ENCODE peak calls at places on chromosomes 3 and 15, in seven cellular contexts. W is HepG2, H is right cardiac atrium, B is esophagus muscularis mucosa, L is mesenchymal stem cell, O is tibial nerve, D is upper lobe of left lung. R is an unnamed sample.

GRCh38 chr15:98800437-98801233 is 152.3 kb downstream of the IGF1R start:
- DNase-seq in W (peak), B (no peak), O (peak), H (peak), L (peak), D (peak), R (no peak)

GRCh38 chr3:128703561-128703960 is 22.4 kb upstream of the RAB7A start:
- DNase-seq in W (no peak), O (no peak), B (no peak), L (no peak), H (no peak), D (peak), R (no peak)

GRCh38 chr3:69182588-69183299 is 60.3 kb upstream of the LMOD3 start:
- DNase-seq in O (no peak), B (no peak), H (no peak), D (no peak), L (peak), W (no peak), R (no peak)

GRCh38 chr3:23863060-23863459 is 53.7 kb downstream of the NKIRAS1 start:
- DNase-seq in L (no peak), O (no peak), W (no peak), H (no peak), D (no peak), B (no peak), R (no peak)

GRCh38 chr3:48476426-48477053 is 27.4 kb downstream of the SHISA5 start:
- DNase-seq in O (no peak), H (no peak), W (no peak), B (no peak), D (no peak), L (no peak), R (no peak)

GRCh38 chr3:132317229-132317948 is at the start of gene ACP3:
- DNase-seq in B (no peak), H (peak), W (no peak), O (peak), L (peak), D (peak), R (peak)

GRCh38 chr3:9778102-9778501 is 8.4 kb upstream of the CAMK1 start:
- DNase-seq in H (no peak), O (no peak), W (no peak), D (no peak), L (no peak), B (no peak), R (no peak)

GRCh38 chr15:60972866-60973265 is 256.2 kb downstream of the RORA start:
- DNase-seq in L (peak), H (no peak), O (no peak), W (no peak), B (no peak), D (no peak), R (no peak)

GRCh38 chr3:140724856-140725812 is 47.3 kb downstream of the TRIM42 start:
- DNase-seq in B (no peak), H (no peak), O (no peak), W (no peak), D (no peak), L (no peak), R (no peak)

GRCh38 chr15:77118787-77119410 is 48.0 kb upstream of the TSPAN3 start:
- DNase-seq in W (peak), L (peak), B (peak), D (no peak), H (no peak), O (peak), R (no peak)

GRCh38 chr15:45199136-45199810 is 11.5 kb upstream of the SHF start:
- DNase-seq in D (peak), H (no peak), B (no peak), W (peak), L (peak), O (peak), R (no peak)

GRCh38 chr15:41543521-41543870 is 561 bp downstream of the RPAP1 start:
- DNase-seq in O (no peak), B (no peak), H (no peak), L (no peak), D (no peak), W (no peak), R (no peak)

GRCh38 chr15:41546846-41547786 is 3.1 kb upstream of the RPAP1 start:
- DNase-seq in B (no peak), O (no peak), W (no peak), D (no peak), L (peak), H (no peak), R (no peak)

GRCh38 chr15:41545218-41545617 is 1.2 kb upstream of the RPAP1 start:
- DNase-seq in L (no peak), H (no peak), O (no peak), D (no peak), W (no peak), B (no peak), R (no peak)

GRCh38 chr15:41550066-41550805 is 6.2 kb upstream of the RPAP1 start:
- DNase-seq in B (no peak), L (no peak), O (no peak), H (no peak), D (no peak), W (peak), R (no peak)

DNA sequence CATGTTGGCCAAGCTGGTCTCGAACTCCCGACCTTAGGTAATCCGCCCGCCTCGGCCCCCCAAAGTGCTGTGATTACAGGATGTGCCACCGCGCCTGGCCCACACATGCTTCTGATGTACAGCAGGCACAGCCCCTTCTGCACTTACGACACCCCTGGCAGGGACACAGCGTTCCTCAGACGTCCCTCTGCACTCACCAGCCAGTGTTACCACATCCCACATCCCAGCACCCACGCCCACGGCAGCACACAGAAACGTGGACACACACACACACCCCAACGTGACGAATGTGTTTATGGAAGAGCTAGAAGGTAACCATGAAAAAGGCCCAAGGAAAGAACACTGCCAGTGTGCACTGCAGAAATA is 576 bp upstream of the RPAP1 start:
- DNase-seq in L (no peak), W (no peak), O (no peak), H (peak), D (peak), B (no peak), R (peak)
- H3K4me3 ChIP-seq in L (peak), W (no peak), O (peak), H (no peak), D (no peak), B (peak), R (peak)

GRCh38 chr3:111763968-111764367 is 95.1 kb upstream of the PHLDB2 start:
- DNase-seq in L (peak), W (no peak), B (no peak), D (no peak), H (no peak), O (peak), R (no peak)

GRCh38 chr3:111762535-111762934 is 96.5 kb upstream of the PHLDB2 start:
- DNase-seq in L (peak), O (no peak), D (no peak), H (no peak), W (no peak), B (no peak), R (no peak)

GRCh38 chr3:111763101-111763500 is 96.0 kb upstream of the PHLDB2 start:
- DNase-seq in L (peak), O (no peak), B (no peak), H (no peak), D (no peak), W (no peak), R (no peak)

GRCh38 chr3:111758642-111759041 is 100.4 kb upstream of the PHLDB2 start:
- DNase-seq in W (no peak), H (no peak), D (no peak), L (peak), O (no peak), B (no peak), R (no peak)

DNA sequence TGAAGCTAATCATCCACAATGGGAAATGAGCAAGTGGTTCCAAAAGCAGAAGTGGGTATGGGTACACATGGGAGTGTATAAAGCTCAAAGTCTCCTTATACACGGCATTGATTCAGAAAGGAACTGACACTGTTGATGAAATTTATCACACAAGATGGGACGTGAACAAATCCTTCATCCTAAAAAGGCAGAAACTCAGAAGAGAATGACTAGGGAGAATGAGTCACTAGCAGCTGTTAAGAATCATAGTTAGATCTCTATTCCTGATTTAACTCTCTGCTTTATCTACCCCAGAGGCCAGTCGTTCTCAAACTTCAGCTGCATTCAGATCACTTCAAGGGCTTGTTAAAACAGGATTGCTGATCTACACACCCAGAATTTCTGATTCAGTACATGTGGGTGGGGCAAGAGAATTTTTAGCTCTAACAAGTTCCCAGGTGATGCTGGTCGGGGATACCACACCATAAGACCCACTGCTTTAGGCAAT is 97.7 kb upstream of the PHLDB2 start:
- DNase-seq in W (no peak), O (no peak), D (no peak), L (peak), H (no peak), B (no peak), R (no peak)
- H3K27ac ChIP-seq in W (no peak), O (peak), D (peak), L (peak), H (no peak), B (peak), R (peak)

GRCh38 chr15:33310481-33311311 is at the start of gene RYR3:
- DNase-seq in B (peak), D (no peak), L (peak), H (no peak), O (no peak), W (no peak), R (no peak)
- H3K4me3 ChIP-seq in B (peak), D (no peak), L (no peak), H (peak), O (peak), W (no peak), R (peak)

GRCh38 chr3:7687428-7688147 is 814.0 kb upstream of the LMCD1 start:
- DNase-seq in H (no peak), O (no peak), L (no peak), W (no peak), B (no peak), D (no peak), R (no peak)

GRCh38 chr3:7682822-7683229 is 818.8 kb upstream of the LMCD1 start:
- DNase-seq in O (peak), D (peak), L (peak), B (no peak), H (peak), W (no peak), R (peak)

GRCh38 chr3:7684193-7684592 is 817.4 kb upstream of the LMCD1 start:
- DNase-seq in B (no peak), H (no peak), W (no peak), O (no peak), L (no peak), D (no peak), R (no peak)

DNA sequence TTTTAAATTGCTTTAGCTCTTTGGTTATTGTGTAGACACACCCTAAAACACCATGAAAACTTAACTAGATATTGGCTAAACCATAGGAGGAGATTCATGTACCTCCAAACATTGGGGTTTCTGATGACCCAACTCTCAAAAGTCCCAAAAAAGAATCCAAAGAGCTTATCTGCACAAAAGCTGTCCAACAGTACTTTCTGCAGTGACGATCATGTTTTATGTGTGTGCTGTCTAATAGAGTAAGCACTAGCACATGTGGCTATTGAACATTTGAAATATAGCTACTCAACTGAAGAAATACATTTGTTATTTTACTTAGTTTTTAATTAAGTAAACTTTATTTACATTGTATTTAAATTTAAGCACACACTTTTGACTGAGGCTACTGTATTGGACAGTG is 818.2 kb upstream of the LMCD1 start:
- DNase-seq in L (no peak), H (no peak), D (no peak), O (no peak), B (no peak), W (no peak), R (no peak)
- H3K27ac ChIP-seq in L (no peak), H (no peak), D (no peak), O (peak), B (no peak), W (no peak), R (peak)

GRCh38 chr15:72475674-72476073 is 1.5 kb downstream of the ARIH1 start:
- DNase-seq in B (no peak), L (no peak), H (no peak), O (no peak), W (no peak), D (no peak), R (no peak)

GRCh38 chr15:72472907-72473669 is 1.0 kb upstream of the ARIH1 start:
- DNase-seq in D (no peak), H (no peak), L (peak), W (no peak), B (no peak), O (peak), R (no peak)

GRCh38 chr15:72474912-72475601 is 927 bp downstream of the ARIH1 start:
- DNase-seq in O (peak), D (peak), B (peak), W (peak), H (peak), L (peak), R (peak)

GRCh38 chr15:72473670-72474465 is at the start of gene ARIH1:
- DNase-seq in O (peak), H (peak), B (peak), L (peak), W (peak), D (peak), R (peak)

GRCh38 chr15:72474466-72474911 is 359 bp downstream of the ARIH1 start:
- DNase-seq in H (no peak), L (no peak), B (no peak), W (no peak), O (no peak), D (no peak), R (no peak)
- H3K4me3 ChIP-seq in H (peak), L (peak), B (peak), W (peak), O (peak), D (peak), R (peak)

DNA sequence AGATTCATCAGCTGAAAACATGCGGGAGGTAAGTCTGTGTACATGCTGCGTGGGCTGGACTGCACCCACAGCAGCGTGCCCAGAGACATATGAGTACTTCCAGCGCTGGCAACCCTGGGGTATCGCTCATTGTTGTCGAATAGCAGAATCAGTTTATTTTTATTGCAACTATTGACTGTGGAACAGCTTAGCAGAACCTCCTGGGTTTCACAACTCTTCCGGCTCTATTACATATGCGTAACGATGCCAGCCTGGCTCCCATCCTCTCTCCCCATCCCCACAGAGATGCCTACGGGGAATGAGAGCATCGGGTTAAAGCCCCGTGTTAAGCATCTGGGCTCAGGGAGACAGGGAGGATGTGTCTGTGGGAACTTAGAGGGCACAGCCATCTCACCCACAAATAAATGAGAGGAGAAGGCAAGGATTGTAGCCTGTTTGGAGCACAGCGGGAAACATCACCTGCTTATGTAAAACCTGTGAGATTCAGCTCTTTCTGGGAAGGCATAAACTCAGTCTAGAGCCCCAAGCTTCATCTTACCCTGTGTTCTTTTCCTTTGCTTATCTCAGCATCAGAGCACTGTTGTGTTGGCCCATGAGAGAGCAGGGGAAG is 76.6 kb upstream of the DLG1 start:
- DNase-seq in W (no peak), H (no peak), L (no peak), O (no peak), B (no peak), D (no peak), R (no peak)
- H3K27ac ChIP-seq in W (no peak), H (no peak), L (no peak), O (no peak), B (no peak), D (no peak), R (no peak)

GRCh38 chr15:67972377-67972776 is 81.7 kb upstream of the PIAS1 start:
- DNase-seq in H (no peak), D (no peak), O (no peak), W (no peak), B (no peak), L (no peak), R (no peak)

GRCh38 chr15:67968564-67969440 is 85.3 kb upstream of the PIAS1 start:
- DNase-seq in O (no peak), H (no peak), L (peak), W (no peak), B (no peak), D (no peak), R (no peak)

GRCh38 chr15:67969892-67970291 is 84.2 kb upstream of the PIAS1 start:
- DNase-seq in W (no peak), D (no peak), B (no peak), L (no peak), H (no peak), O (no peak), R (no peak)

GRCh38 chr15:67973846-67974245 is 80.3 kb upstream of the PIAS1 start:
- DNase-seq in B (no peak), O (no peak), H (no peak), L (no peak), D (no peak), W (no peak), R (no peak)

GRCh38 chr15:67967871-67968423 is 86.2 kb upstream of the PIAS1 start:
- DNase-seq in B (no peak), H (peak), D (peak), O (peak), L (peak), W (no peak), R (peak)
- H3K4me3 ChIP-seq in B (peak), H (peak), D (no peak), O (peak), L (peak), W (no peak), R (peak)

R was measured in left ventricle myocardium inferior.